ENCODE peak calls at places on chromosome 1, in eight cellular contexts. One of them, this sample, is unnamed.

GRCh38 chr1:47688631-47689296 is 250.9 kb downstream of the FOXD2 start:
- DNase-seq in lower lobe of right lung: no peak
- DNase-seq in endothelial cell of umbilical vein: no peak
- DNase-seq in psoas muscle: no peak
- DNase-seq in fibroblast of lung: no peak
- DNase-seq in K562: no peak
- DNase-seq in PC-3: no peak
- DNase-seq in PC-9: no peak
- DNase-seq in this sample: no peak

GRCh38 chr1:218823291-218823900 is 350.3 kb upstream of the LYPLAL1 start:
- DNase-seq in lower lobe of right lung: no peak
- DNase-seq in endothelial cell of umbilical vein: no peak
- DNase-seq in psoas muscle: no peak
- DNase-seq in fibroblast of lung: peak
- DNase-seq in K562: no peak
- DNase-seq in PC-3: peak
- DNase-seq in PC-9: no peak
- DNase-seq in this sample: peak

GRCh38 chr1:197399691-197400521 is 131.9 kb downstream of the CRB1 start:
- DNase-seq in lower lobe of right lung: no peak
- DNase-seq in endothelial cell of umbilical vein: peak
- DNase-seq in psoas muscle: no peak
- DNase-seq in fibroblast of lung: peak
- DNase-seq in K562: peak
- DNase-seq in PC-3: peak
- DNase-seq in PC-9: peak
- DNase-seq in this sample: no peak

GRCh38 chr1:229254910-229255541 is 15.9 kb upstream of the RAB4A start:
- DNase-seq in lower lobe of right lung: no peak
- DNase-seq in endothelial cell of umbilical vein: no peak
- DNase-seq in psoas muscle: no peak
- DNase-seq in fibroblast of lung: peak
- DNase-seq in K562: no peak
- DNase-seq in PC-3: peak
- DNase-seq in PC-9: no peak
- DNase-seq in this sample: no peak

GRCh38 chr1:176720835-176721234 is 257.9 kb downstream of the PAPPA2 start:
- DNase-seq in lower lobe of right lung: no peak
- DNase-seq in endothelial cell of umbilical vein: no peak
- DNase-seq in psoas muscle: no peak
- DNase-seq in fibroblast of lung: no peak
- DNase-seq in K562: no peak
- DNase-seq in PC-3: no peak
- DNase-seq in PC-9: no peak
- DNase-seq in this sample: no peak

GRCh38 chr1:48878191-48878940 is 101.7 kb upstream of the BEND5 start:
- DNase-seq in lower lobe of right lung: no peak
- DNase-seq in endothelial cell of umbilical vein: peak
- DNase-seq in psoas muscle: no peak
- DNase-seq in fibroblast of lung: peak
- DNase-seq in K562: no peak
- DNase-seq in PC-3: peak
- DNase-seq in PC-9: peak
- DNase-seq in this sample: no peak

GRCh38 chr1:206859082-206859491 is 6.3 kb upstream of the IL20 start:
- DNase-seq in lower lobe of right lung: no peak
- DNase-seq in endothelial cell of umbilical vein: no peak
- DNase-seq in psoas muscle: no peak
- DNase-seq in fibroblast of lung: no peak
- DNase-seq in K562: no peak
- DNase-seq in PC-3: peak
- DNase-seq in PC-9: peak
- DNase-seq in this sample: no peak

GRCh38 chr1:176055398-176055797 is 151.7 kb downstream of the COP1 start:
- DNase-seq in lower lobe of right lung: no peak
- DNase-seq in endothelial cell of umbilical vein: no peak
- DNase-seq in psoas muscle: no peak
- DNase-seq in fibroblast of lung: no peak
- DNase-seq in K562: no peak
- DNase-seq in PC-3: no peak
- DNase-seq in PC-9: no peak
- DNase-seq in this sample: no peak

GRCh38 chr1:100615686-100616085 is 77.7 kb downstream of the GPR88 start:
- DNase-seq in lower lobe of right lung: no peak
- DNase-seq in endothelial cell of umbilical vein: no peak
- DNase-seq in psoas muscle: no peak
- DNase-seq in fibroblast of lung: no peak
- DNase-seq in K562: no peak
- DNase-seq in PC-3: no peak
- DNase-seq in PC-9: no peak
- DNase-seq in this sample: no peak

GRCh38 chr1:56561227-56562019 is 17.9 kb downstream of the PLPP3 start:
- DNase-seq in lower lobe of right lung: no peak
- DNase-seq in endothelial cell of umbilical vein: no peak
- DNase-seq in psoas muscle: no peak
- DNase-seq in fibroblast of lung: no peak
- DNase-seq in K562: no peak
- DNase-seq in PC-3: no peak
- DNase-seq in PC-9: no peak
- DNase-seq in this sample: no peak

GRCh38 chr1:214229736-214230135 is 51.2 kb upstream of the SMYD2 start:
- DNase-seq in lower lobe of right lung: no peak
- DNase-seq in endothelial cell of umbilical vein: no peak
- DNase-seq in psoas muscle: no peak
- DNase-seq in fibroblast of lung: no peak
- DNase-seq in K562: no peak
- DNase-seq in PC-3: no peak
- DNase-seq in PC-9: no peak
- DNase-seq in this sample: no peak

GRCh38 chr1:91572044-91572443 is 71.4 kb downstream of the CDC7 start:
- DNase-seq in lower lobe of right lung: no peak
- DNase-seq in endothelial cell of umbilical vein: no peak
- DNase-seq in psoas muscle: no peak
- DNase-seq in fibroblast of lung: no peak
- DNase-seq in K562: no peak
- DNase-seq in PC-3: no peak
- DNase-seq in PC-9: no peak
- DNase-seq in this sample: no peak

GRCh38 chr1:161115132-161115711 is 2.6 kb downstream of the PFDN2 start:
- DNase-seq in lower lobe of right lung: no peak
- DNase-seq in endothelial cell of umbilical vein: peak
- DNase-seq in psoas muscle: peak
- DNase-seq in fibroblast of lung: peak
- DNase-seq in K562: no peak
- DNase-seq in PC-3: peak
- DNase-seq in PC-9: peak
- DNase-seq in this sample: peak

GRCh38 chr1:224769987-224770693 is 154.0 kb downstream of the CNIH3 start:
- DNase-seq in lower lobe of right lung: no peak
- DNase-seq in endothelial cell of umbilical vein: no peak
- DNase-seq in psoas muscle: no peak
- DNase-seq in fibroblast of lung: peak
- DNase-seq in K562: no peak
- DNase-seq in PC-3: peak
- DNase-seq in PC-9: peak
- DNase-seq in this sample: peak

GRCh38 chr1:93600663-93601062 is 81.0 kb downstream of the BCAR3 start:
- DNase-seq in lower lobe of right lung: no peak
- DNase-seq in endothelial cell of umbilical vein: no peak
- DNase-seq in psoas muscle: peak
- DNase-seq in fibroblast of lung: no peak
- DNase-seq in K562: no peak
- DNase-seq in PC-3: no peak
- DNase-seq in PC-9: no peak
- DNase-seq in this sample: no peak

GRCh38 chr1:96962807-96963206 is 241.2 kb downstream of the PTBP2 start:
- DNase-seq in lower lobe of right lung: no peak
- DNase-seq in endothelial cell of umbilical vein: no peak
- DNase-seq in psoas muscle: no peak
- DNase-seq in fibroblast of lung: peak
- DNase-seq in K562: no peak
- DNase-seq in PC-3: peak
- DNase-seq in PC-9: peak
- DNase-seq in this sample: no peak

GRCh38 chr1:43853161-43853921 is 80.3 kb upstream of the ARTN start:
- DNase-seq in lower lobe of right lung: peak
- DNase-seq in endothelial cell of umbilical vein: peak
- DNase-seq in psoas muscle: peak
- DNase-seq in fibroblast of lung: peak
- DNase-seq in K562: no peak
- DNase-seq in PC-3: peak
- DNase-seq in PC-9: peak
- DNase-seq in this sample: no peak

DNA sequence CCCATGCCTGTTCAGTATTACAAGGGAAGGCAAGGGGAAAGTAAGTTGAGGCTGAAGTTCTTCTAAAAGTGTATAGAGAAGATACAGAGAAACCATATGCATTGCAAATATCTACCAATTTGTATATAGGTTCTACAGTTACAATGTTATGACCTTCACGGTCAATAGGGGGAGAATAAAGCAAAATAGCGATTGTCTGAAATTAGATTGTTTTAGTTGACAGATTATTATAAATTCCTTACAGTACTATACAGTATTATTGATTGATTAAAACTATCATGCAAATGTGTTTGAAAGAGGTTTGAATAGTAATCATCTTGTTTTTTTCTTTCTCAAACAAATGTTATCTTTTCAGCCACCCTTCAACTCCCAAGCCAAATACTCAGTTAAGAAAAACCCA is 13.7 kb upstream of the BRINP3 start:
- DNase-seq in lower lobe of right lung: no peak
- DNase-seq in endothelial cell of umbilical vein: no peak
- DNase-seq in psoas muscle: no peak
- DNase-seq in fibroblast of lung: no peak
- DNase-seq in K562: no peak
- DNase-seq in PC-3: no peak
- DNase-seq in PC-9: no peak
- DNase-seq in this sample: no peak
- H3K4me3 ChIP-seq in lower lobe of right lung: no peak
- H3K4me3 ChIP-seq in endothelial cell of umbilical vein: no peak
- H3K4me3 ChIP-seq in psoas muscle: no peak
- H3K4me3 ChIP-seq in fibroblast of lung: no peak
- H3K4me3 ChIP-seq in K562: no peak
- H3K4me3 ChIP-seq in PC-3: no peak
- H3K4me3 ChIP-seq in PC-9: no peak
- H3K4me3 ChIP-seq in this sample: no peak

DNA sequence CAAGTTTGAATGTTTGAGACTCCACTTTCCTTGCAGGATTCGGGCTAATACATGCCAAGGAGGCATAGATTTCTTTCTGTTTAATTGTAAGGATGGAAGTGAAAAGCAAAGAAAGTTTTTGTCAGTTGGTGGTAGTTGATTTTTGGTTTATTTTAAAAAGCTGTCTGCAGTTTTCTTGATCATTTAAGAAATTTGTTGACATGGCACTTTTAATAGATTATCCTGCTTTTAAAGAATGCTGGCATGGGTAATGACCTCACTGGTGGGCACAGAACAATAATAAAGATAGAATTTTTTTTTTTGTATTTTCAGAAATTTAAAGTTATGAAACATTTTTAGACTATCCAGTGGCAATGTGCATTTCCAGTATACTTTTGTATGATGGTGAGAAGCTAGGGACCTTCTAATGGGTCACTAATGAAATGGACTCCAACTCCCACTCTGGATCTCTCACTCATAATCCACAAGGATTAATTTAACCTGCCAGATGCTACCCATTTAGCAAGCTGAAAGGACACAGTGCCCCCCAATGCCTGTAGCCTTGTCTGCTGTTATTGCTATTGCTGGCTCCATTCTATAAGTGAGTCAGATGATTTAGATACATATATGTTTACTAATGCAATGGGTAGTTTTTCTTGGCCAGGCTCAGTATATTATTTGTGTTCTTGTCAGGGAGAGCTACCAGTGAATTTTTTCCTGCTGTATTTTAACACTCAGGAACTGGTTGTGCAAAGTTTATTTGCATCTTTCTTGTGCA is 190.2 kb upstream of the SGIP1 start:
- DNase-seq in lower lobe of right lung: no peak
- DNase-seq in endothelial cell of umbilical vein: peak
- DNase-seq in psoas muscle: no peak
- DNase-seq in fibroblast of lung: peak
- DNase-seq in K562: no peak
- DNase-seq in PC-3: no peak
- DNase-seq in PC-9: no peak
- DNase-seq in this sample: no peak
- TF ChIP-seq CTCF in lower lobe of right lung: no peak
- TF ChIP-seq CTCF in endothelial cell of umbilical vein: peak
- TF ChIP-seq CTCF in psoas muscle: no peak
- TF ChIP-seq CTCF in fibroblast of lung: peak
- TF ChIP-seq CTCF in K562: no peak
- TF ChIP-seq CTCF in PC-3: no peak
- TF ChIP-seq CTCF in PC-9: no peak
- TF ChIP-seq CTCF in this sample: no peak

GRCh38 chr1:84264961-84265360 is 36.5 kb upstream of the SAMD13 start:
- DNase-seq in lower lobe of right lung: no peak
- DNase-seq in endothelial cell of umbilical vein: no peak
- DNase-seq in psoas muscle: no peak
- DNase-seq in fibroblast of lung: no peak
- DNase-seq in K562: no peak
- DNase-seq in PC-3: no peak
- DNase-seq in PC-9: no peak
- DNase-seq in this sample: no peak
- H3K27ac ChIP-seq in lower lobe of right lung: no peak
- H3K27ac ChIP-seq in endothelial cell of umbilical vein: no peak
- H3K27ac ChIP-seq in psoas muscle: no peak
- H3K27ac ChIP-seq in fibroblast of lung: no peak
- H3K27ac ChIP-seq in K562: no peak
- H3K27ac ChIP-seq in PC-3: no peak
- H3K27ac ChIP-seq in PC-9: no peak
- H3K27ac ChIP-seq in this sample: no peak

GRCh38 chr1:157045251-157046218 is at the start of gene ARHGEF11:
- DNase-seq in lower lobe of right lung: peak
- DNase-seq in endothelial cell of umbilical vein: peak
- DNase-seq in psoas muscle: peak
- DNase-seq in fibroblast of lung: peak
- DNase-seq in K562: peak
- DNase-seq in PC-3: peak
- DNase-seq in PC-9: peak
- DNase-seq in this sample: peak

GRCh38 chr1:157047064-157047410 is 1.5 kb upstream of the ARHGEF11 start:
- DNase-seq in lower lobe of right lung: no peak
- DNase-seq in endothelial cell of umbilical vein: no peak
- DNase-seq in psoas muscle: no peak
- DNase-seq in fibroblast of lung: no peak
- DNase-seq in K562: no peak
- DNase-seq in PC-3: no peak
- DNase-seq in PC-9: no peak
- DNase-seq in this sample: no peak

GRCh38 chr1:157043685-157044084 is 1.9 kb downstream of the ARHGEF11 start:
- DNase-seq in lower lobe of right lung: no peak
- DNase-seq in endothelial cell of umbilical vein: no peak
- DNase-seq in psoas muscle: no peak
- DNase-seq in fibroblast of lung: no peak
- DNase-seq in K562: no peak
- DNase-seq in PC-3: no peak
- DNase-seq in PC-9: no peak
- DNase-seq in this sample: no peak

GRCh38 chr1:157042852-157043251 is 2.7 kb downstream of the ARHGEF11 start:
- DNase-seq in lower lobe of right lung: no peak
- DNase-seq in endothelial cell of umbilical vein: no peak
- DNase-seq in psoas muscle: no peak
- DNase-seq in fibroblast of lung: no peak
- DNase-seq in K562: no peak
- DNase-seq in PC-3: no peak
- DNase-seq in PC-9: no peak
- DNase-seq in this sample: no peak

GRCh38 chr1:157044326-157044725 is 1.2 kb downstream of the ARHGEF11 start:
- DNase-seq in lower lobe of right lung: no peak
- DNase-seq in endothelial cell of umbilical vein: no peak
- DNase-seq in psoas muscle: no peak
- DNase-seq in fibroblast of lung: no peak
- DNase-seq in K562: no peak
- DNase-seq in PC-3: no peak
- DNase-seq in PC-9: no peak
- DNase-seq in this sample: no peak
- H3K4me3 ChIP-seq in lower lobe of right lung: peak
- H3K4me3 ChIP-seq in endothelial cell of umbilical vein: peak
- H3K4me3 ChIP-seq in psoas muscle: peak
- H3K4me3 ChIP-seq in fibroblast of lung: peak
- H3K4me3 ChIP-seq in K562: peak
- H3K4me3 ChIP-seq in PC-3: peak
- H3K4me3 ChIP-seq in PC-9: peak
- H3K4me3 ChIP-seq in this sample: peak